ENCODE peak calls at places on chromosomes 5 and 9, in eight cellular contexts. M is fibroblast of mammary gland, J is endothelial cell, N is transverse colon, L is WTC11, P is heart left ventricle, A is mucosa of descending colon, T is coronary artery. V is an unnamed sample.

GRCh38 chr9:137422668-137423000 is 328 bp downstream of the EXD3 start:
- DNase-seq in M (no peak), J (peak; percentile 48), N (peak; percentile 46), L (peak; percentile 39), P (peak; percentile 50), A (peak; percentile 56), T (no peak), V (no peak)

GRCh38 chr5:74424162-74424868 is 216.2 kb downstream of the ENC1 start:
- DNase-seq in M (peak; percentile 79), J (no peak), N (no peak), L (no peak), P (no peak), A (no peak), T (no peak), V (no peak)

GRCh38 chr5:171840701-171841522 is 55.3 kb downstream of the SMIM23 start:
- DNase-seq in M (no peak), J (no peak), N (no peak), L (no peak), P (no peak), A (no peak), T (no peak), V (no peak)

GRCh38 chr9:133913571-133914369 is 78.4 kb downstream of the VAV2 start:
- DNase-seq in M (no peak), J (no peak), N (no peak), L (no peak), P (no peak), A (no peak), T (no peak), V (no peak)

GRCh38 chr5:127601111-127601510 is 47.8 kb upstream of the CTXN3 start:
- DNase-seq in M (no peak), J (no peak), N (no peak), L (no peak), P (no peak), A (no peak), T (no peak), V (no peak)

GRCh38 chr9:137649553-137649952 is 30.7 kb downstream of the EHMT1 start:
- DNase-seq in M (no peak), J (no peak), N (no peak), L (no peak), P (no peak), A (no peak), T (no peak), V (no peak)

GRCh38 chr5:91142819-91143218 is 240.3 kb downstream of the ARRDC3 start:
- DNase-seq in M (no peak), J (no peak), N (no peak), L (no peak), P (no peak), A (no peak), T (no peak), V (no peak)

GRCh38 chr9:126986506-126986951 is 71.9 kb downstream of the RALGPS1 start:
- DNase-seq in M (peak; percentile 74), J (no peak), N (peak; percentile 25), L (no peak), P (no peak), A (peak; percentile 24), T (no peak), V (no peak)

GRCh38 chr9:100679834-100680233 is 102.0 kb downstream of the CAVIN4 start:
- DNase-seq in M (no peak), J (no peak), N (no peak), L (no peak), P (no peak), A (no peak), T (no peak), V (no peak)

GRCh38 chr9:120350596-120350995 is 229.4 kb downstream of the CDK5RAP2 start:
- DNase-seq in M (no peak), J (no peak), N (no peak), L (no peak), P (no peak), A (no peak), T (no peak), V (no peak)

GRCh38 chr9:120353501-120353900 is 226.5 kb downstream of the CDK5RAP2 start:
- DNase-seq in M (peak; percentile 88), J (no peak), N (no peak), L (no peak), P (no peak), A (no peak), T (no peak), V (no peak)

GRCh38 chr9:120345379-120345778 is 234.6 kb downstream of the CDK5RAP2 start:
- DNase-seq in M (no peak), J (no peak), N (no peak), L (no peak), P (no peak), A (no peak), T (no peak), V (no peak)

GRCh38 chr9:120351106-120351505 is 228.9 kb downstream of the CDK5RAP2 start:
- DNase-seq in M (peak; percentile 50), J (no peak), N (no peak), L (no peak), P (no peak), A (no peak), T (no peak), V (no peak)

DNA sequence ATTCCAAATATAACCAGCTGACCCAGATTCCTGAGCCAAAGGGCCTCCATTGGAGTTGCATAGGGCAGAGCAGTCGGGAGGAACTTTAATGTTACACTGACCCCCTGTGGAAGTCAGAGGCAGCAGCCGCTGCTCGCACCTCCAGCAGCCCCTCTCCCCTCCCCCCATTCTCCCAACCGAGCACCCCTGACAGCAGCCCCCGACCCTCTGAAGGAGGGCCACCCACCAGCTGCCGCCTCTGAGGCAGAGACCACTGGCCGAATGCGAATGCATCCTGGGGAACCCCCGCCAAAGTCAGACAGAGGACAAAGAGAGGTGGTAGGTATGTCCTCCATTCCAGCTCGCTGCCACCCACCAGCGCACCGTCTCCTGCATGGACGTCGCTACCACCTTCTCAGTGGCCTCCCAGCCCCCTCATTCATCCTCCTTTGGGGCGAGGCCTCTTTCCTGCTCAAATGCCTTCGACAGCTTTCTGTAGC is 231.0 kb downstream of the CDK5RAP2 start:
- DNase-seq in M (peak; percentile 64), J (peak; percentile 59), N (no peak), L (peak; percentile 73), P (no peak), A (peak; percentile 12), T (no peak), V (no peak)
- TF ChIP-seq CTCF in M (peak; percentile 68), J (peak; percentile 54), N (no peak), L (peak; percentile 61), P (peak; percentile 37), A (no peak), T (no peak), V (peak; percentile 74)

DNA sequence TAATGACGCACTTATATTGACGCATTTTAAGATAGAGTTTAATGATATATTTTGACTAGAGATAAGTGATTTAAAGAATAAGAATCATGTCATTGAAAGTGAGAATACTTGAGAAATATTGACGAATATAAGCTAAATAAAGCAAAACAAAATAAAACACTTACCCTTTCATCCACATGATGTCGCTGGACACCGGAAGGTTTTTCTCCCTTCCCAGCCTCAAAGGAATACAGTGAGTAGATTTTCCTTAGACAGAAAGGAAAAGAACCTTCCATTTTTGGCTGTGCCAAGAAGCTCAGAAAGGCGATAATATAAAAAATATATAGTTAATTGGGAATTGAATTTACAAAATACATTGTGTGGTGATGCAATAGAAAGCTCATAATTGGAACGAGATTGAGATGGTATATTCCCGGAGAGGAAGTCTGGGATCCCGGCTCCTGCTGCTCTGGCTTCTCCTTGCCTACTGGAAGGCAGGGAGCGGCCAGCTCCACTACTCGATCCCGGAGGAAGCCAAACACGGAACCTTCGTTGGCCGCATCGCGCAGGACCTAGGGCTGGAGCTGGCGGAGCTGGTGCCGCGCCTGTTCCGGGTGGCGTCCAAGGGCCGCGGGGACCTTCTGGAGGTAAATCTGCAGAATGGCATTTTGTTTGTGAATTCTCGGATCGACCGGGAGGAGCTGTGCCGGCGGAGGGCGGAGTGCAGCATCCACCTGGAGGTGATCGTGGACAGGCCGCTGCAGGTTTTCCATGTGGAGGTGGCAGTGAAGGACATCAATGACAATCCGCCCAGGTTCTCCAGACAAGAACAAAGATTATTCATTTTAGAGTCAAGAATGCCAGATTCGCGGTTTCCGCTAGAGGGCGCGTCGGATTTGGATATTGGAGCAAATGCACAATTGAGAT is at the start of gene PCDHA5:
- DNase-seq in M (peak; percentile 24), J (no peak), N (no peak), L (no peak), P (no peak), A (peak; percentile 26), T (no peak), V (no peak)
- TF ChIP-seq CTCF in M (peak; percentile 51), J (no peak), N (no peak), L (no peak), P (no peak), A (no peak), T (no peak), V (no peak)

GRCh38 chr5:119943148-119943547 is 313.8 kb downstream of the FAM170A start:
- DNase-seq in M (peak; percentile 47), J (no peak), N (no peak), L (no peak), P (no peak), A (no peak), T (no peak), V (no peak)
- TF ChIP-seq CTCF in M (peak; percentile 34), J (no peak), N (peak; percentile 19), L (no peak), P (peak; percentile 35), A (no peak), T (peak; percentile 20), V (peak; percentile 54)

GRCh38 chr9:130896233-130897012 is at the start of gene QRFP:
- DNase-seq in M (no peak), J (no peak), N (no peak), L (no peak), P (no peak), A (peak; percentile 37), T (no peak), V (no peak)

GRCh38 chr9:130893250-130894101 is 3.1 kb downstream of the QRFP start:
- DNase-seq in M (no peak), J (peak; percentile 41), N (peak; percentile 48), L (peak; percentile 51), P (peak; percentile 55), A (peak; percentile 40), T (no peak), V (no peak)

GRCh38 chr9:130894546-130894945 is 2.1 kb downstream of the QRFP start:
- DNase-seq in M (peak; percentile 16), J (no peak), N (no peak), L (no peak), P (no peak), A (no peak), T (no peak), V (no peak)

GRCh38 chr9:130895481-130896232 is 955 bp downstream of the QRFP start:
- DNase-seq in M (no peak), J (no peak), N (no peak), L (no peak), P (no peak), A (no peak), T (no peak), V (no peak)

GRCh38 chr9:130895038-130895437 is 1.6 kb downstream of the QRFP start:
- DNase-seq in M (no peak), J (no peak), N (no peak), L (no peak), P (no peak), A (no peak), T (no peak), V (no peak)
- TF ChIP-seq CTCF in M (no peak), J (no peak), N (no peak), L (no peak), P (no peak), A (no peak), T (no peak), V (no peak)

V was measured in osteocyte.